ENCODE peak calls at places on chromosomes 5 and 9, in ten cellular contexts. One of them, this sample, is unnamed.

GRCh38 chr5:78287833-78288232 is 6.7 kb downstream of the AP3B1 start:
- DNase-seq in mesendoderm: peak; percentile 65
- DNase-seq in astrocyte: peak; percentile 80
- DNase-seq in IMR-90: peak; percentile 84
- DNase-seq in fibroblast of lung: peak; percentile 64
- DNase-seq in PC-3: peak; percentile 50
- DNase-seq in endothelial cell of umbilical vein: peak; percentile 34
- DNase-seq in neuronal stem cell: no peak
- DNase-seq in K562: no peak
- DNase-seq in PC-9: no peak
- DNase-seq in this sample: no peak

GRCh38 chr5:140563554-140563953 is 844 bp downstream of the APBB3 start:
- DNase-seq in mesendoderm: no peak
- DNase-seq in astrocyte: no peak
- DNase-seq in IMR-90: no peak
- DNase-seq in fibroblast of lung: no peak
- DNase-seq in PC-3: no peak
- DNase-seq in endothelial cell of umbilical vein: no peak
- DNase-seq in neuronal stem cell: no peak
- DNase-seq in K562: no peak
- DNase-seq in PC-9: no peak
- DNase-seq in this sample: no peak

GRCh38 chr5:80959768-80960442 is at the start of gene RASGRF2:
- DNase-seq in mesendoderm: peak; percentile 84
- DNase-seq in astrocyte: peak; percentile 31
- DNase-seq in IMR-90: peak; percentile 44
- DNase-seq in fibroblast of lung: peak; percentile 54
- DNase-seq in PC-3: no peak
- DNase-seq in endothelial cell of umbilical vein: peak; percentile 11
- DNase-seq in neuronal stem cell: peak; percentile 49
- DNase-seq in K562: no peak
- DNase-seq in PC-9: no peak
- DNase-seq in this sample: no peak

GRCh38 chr9:135971892-135972291 is 10.7 kb upstream of the UBAC1 start:
- DNase-seq in mesendoderm: peak; percentile 90
- DNase-seq in astrocyte: no peak
- DNase-seq in IMR-90: no peak
- DNase-seq in fibroblast of lung: no peak
- DNase-seq in PC-3: peak; percentile 84
- DNase-seq in endothelial cell of umbilical vein: no peak
- DNase-seq in neuronal stem cell: peak; percentile 82
- DNase-seq in K562: peak; percentile 78
- DNase-seq in PC-9: peak; percentile 47
- DNase-seq in this sample: peak; percentile 83

GRCh38 chr5:43074987-43075318 is 34.8 kb upstream of the ANXA2R start:
- DNase-seq in mesendoderm: no peak
- DNase-seq in astrocyte: no peak
- DNase-seq in IMR-90: no peak
- DNase-seq in fibroblast of lung: no peak
- DNase-seq in PC-3: no peak
- DNase-seq in endothelial cell of umbilical vein: no peak
- DNase-seq in neuronal stem cell: no peak
- DNase-seq in K562: no peak
- DNase-seq in PC-9: no peak
- DNase-seq in this sample: no peak

GRCh38 chr5:13613621-13614020 is 330.9 kb downstream of the DNAH5 start:
- DNase-seq in mesendoderm: no peak
- DNase-seq in astrocyte: no peak
- DNase-seq in IMR-90: no peak
- DNase-seq in fibroblast of lung: no peak
- DNase-seq in PC-3: no peak
- DNase-seq in endothelial cell of umbilical vein: no peak
- DNase-seq in neuronal stem cell: no peak
- DNase-seq in K562: no peak
- DNase-seq in PC-9: no peak
- DNase-seq in this sample: no peak

GRCh38 chr5:172839669-172840068 is 5.6 kb downstream of the ERGIC1 start:
- DNase-seq in mesendoderm: no peak
- DNase-seq in astrocyte: no peak
- DNase-seq in IMR-90: no peak
- DNase-seq in fibroblast of lung: no peak
- DNase-seq in PC-3: no peak
- DNase-seq in endothelial cell of umbilical vein: no peak
- DNase-seq in neuronal stem cell: no peak
- DNase-seq in K562: no peak
- DNase-seq in PC-9: no peak
- DNase-seq in this sample: no peak

GRCh38 chr9:33742051-33742450 is 53.3 kb upstream of the PRSS3 start:
- DNase-seq in mesendoderm: no peak
- DNase-seq in astrocyte: no peak
- DNase-seq in IMR-90: no peak
- DNase-seq in fibroblast of lung: no peak
- DNase-seq in PC-3: no peak
- DNase-seq in endothelial cell of umbilical vein: no peak
- DNase-seq in neuronal stem cell: no peak
- DNase-seq in K562: no peak
- DNase-seq in PC-9: no peak
- DNase-seq in this sample: no peak

GRCh38 chr9:131889437-131890244 is 149.8 kb upstream of the RAPGEF1 start:
- DNase-seq in mesendoderm: peak; percentile 26
- DNase-seq in astrocyte: peak; percentile 7
- DNase-seq in IMR-90: no peak
- DNase-seq in fibroblast of lung: peak; percentile 21
- DNase-seq in PC-3: no peak
- DNase-seq in endothelial cell of umbilical vein: no peak
- DNase-seq in neuronal stem cell: no peak
- DNase-seq in K562: no peak
- DNase-seq in PC-9: no peak
- DNase-seq in this sample: no peak

GRCh38 chr9:92535940-92536850 is at the start of gene ECM2:
- DNase-seq in mesendoderm: no peak
- DNase-seq in astrocyte: peak; percentile 53
- DNase-seq in IMR-90: peak; percentile 52
- DNase-seq in fibroblast of lung: peak; percentile 69
- DNase-seq in PC-3: no peak
- DNase-seq in endothelial cell of umbilical vein: peak; percentile 32
- DNase-seq in neuronal stem cell: no peak
- DNase-seq in K562: no peak
- DNase-seq in PC-9: no peak
- DNase-seq in this sample: no peak

GRCh38 chr5:107739661-107740060 is 68.9 kb upstream of the EFNA5 start:
- DNase-seq in mesendoderm: no peak
- DNase-seq in astrocyte: peak; percentile 73
- DNase-seq in IMR-90: no peak
- DNase-seq in fibroblast of lung: no peak
- DNase-seq in PC-3: peak; percentile 72
- DNase-seq in endothelial cell of umbilical vein: no peak
- DNase-seq in neuronal stem cell: no peak
- DNase-seq in K562: no peak
- DNase-seq in PC-9: peak; percentile 64
- DNase-seq in this sample: no peak

GRCh38 chr5:107744418-107745330 is 73.9 kb upstream of the EFNA5 start:
- DNase-seq in mesendoderm: peak; percentile 18
- DNase-seq in astrocyte: no peak
- DNase-seq in IMR-90: no peak
- DNase-seq in fibroblast of lung: no peak
- DNase-seq in PC-3: no peak
- DNase-seq in endothelial cell of umbilical vein: no peak
- DNase-seq in neuronal stem cell: peak; percentile 64
- DNase-seq in K562: no peak
- DNase-seq in PC-9: no peak
- DNase-seq in this sample: no peak

GRCh38 chr5:107743357-107744000 is 72.7 kb upstream of the EFNA5 start:
- DNase-seq in mesendoderm: peak; percentile 15
- DNase-seq in astrocyte: peak; percentile 52
- DNase-seq in IMR-90: peak; percentile 54
- DNase-seq in fibroblast of lung: peak; percentile 28
- DNase-seq in PC-3: peak; percentile 93
- DNase-seq in endothelial cell of umbilical vein: no peak
- DNase-seq in neuronal stem cell: no peak
- DNase-seq in K562: no peak
- DNase-seq in PC-9: peak; percentile 70
- DNase-seq in this sample: no peak
- H3K4me2 ChIP-seq in mesendoderm: no peak overlapping the region
- H3K4me2 ChIP-seq in astrocyte: peak overlapping the region; percentile 33
- H3K4me2 ChIP-seq in IMR-90: no peak overlapping the region
- H3K4me2 ChIP-seq in fibroblast of lung: no peak overlapping the region
- H3K4me2 ChIP-seq in PC-3: peak overlapping the region; percentile 34
- H3K4me2 ChIP-seq in endothelial cell of umbilical vein: no peak overlapping the region
- H3K4me2 ChIP-seq in neuronal stem cell: no peak overlapping the region
- H3K4me2 ChIP-seq in K562: no peak overlapping the region
- H3K4me2 ChIP-seq in PC-9: peak overlapping the region; percentile 20
- H3K4me2 ChIP-seq in this sample: no peak overlapping the region

DNA sequence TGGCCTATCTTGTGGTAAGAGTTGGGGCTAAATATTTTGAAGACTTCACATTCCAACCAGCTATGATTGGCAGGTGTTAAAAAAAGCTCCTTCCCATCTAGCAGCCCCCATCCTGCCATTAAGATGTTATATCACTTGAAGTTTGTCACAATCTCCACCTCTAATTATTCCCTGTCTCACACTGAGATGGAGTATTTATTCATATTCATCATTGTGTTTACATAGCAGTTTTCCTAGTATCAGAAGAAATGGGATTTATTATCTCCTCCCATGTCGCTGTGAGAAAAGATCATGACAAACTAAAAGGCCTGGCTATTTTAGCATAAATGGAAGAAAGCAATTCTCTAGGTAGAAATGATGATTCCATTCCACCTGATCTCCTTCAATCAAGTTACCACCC is 653.6 kb downstream of the GABRG2 start:
- DNase-seq in mesendoderm: no peak
- DNase-seq in astrocyte: no peak
- DNase-seq in IMR-90: no peak
- DNase-seq in fibroblast of lung: no peak
- DNase-seq in PC-3: no peak
- DNase-seq in endothelial cell of umbilical vein: no peak
- DNase-seq in neuronal stem cell: no peak
- DNase-seq in K562: no peak
- DNase-seq in PC-9: no peak
- DNase-seq in this sample: no peak
- H3K4me2 ChIP-seq in mesendoderm: no peak overlapping the region
- H3K4me2 ChIP-seq in astrocyte: no peak overlapping the region
- H3K4me2 ChIP-seq in IMR-90: no peak overlapping the region
- H3K4me2 ChIP-seq in fibroblast of lung: no peak overlapping the region
- H3K4me2 ChIP-seq in PC-3: no peak overlapping the region
- H3K4me2 ChIP-seq in endothelial cell of umbilical vein: no peak overlapping the region
- H3K4me2 ChIP-seq in neuronal stem cell: no peak overlapping the region
- H3K4me2 ChIP-seq in K562: no peak overlapping the region
- H3K4me2 ChIP-seq in PC-9: no peak overlapping the region
- H3K4me2 ChIP-seq in this sample: no peak overlapping the region

DNA sequence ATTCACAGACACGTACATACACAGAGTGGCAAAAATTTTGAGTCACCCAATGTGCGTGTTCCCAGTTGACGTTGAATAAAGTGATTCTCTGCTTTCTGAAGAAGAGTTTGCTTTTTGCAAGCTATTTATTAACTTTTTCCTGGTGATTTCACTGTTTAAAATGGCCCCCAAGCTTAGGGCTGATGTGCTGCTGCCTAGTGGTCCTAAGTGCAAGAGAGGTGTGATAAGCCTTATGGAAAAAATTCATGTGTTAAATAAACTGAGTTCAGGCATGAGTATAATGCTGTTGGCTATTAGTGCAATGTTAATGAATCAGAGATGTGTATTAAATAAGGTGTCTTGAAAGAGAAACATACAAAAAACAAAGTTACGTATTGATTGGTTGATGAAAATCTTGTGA is 16.9 kb downstream of the CSNK1G3 start:
- DNase-seq in mesendoderm: no peak
- DNase-seq in astrocyte: no peak
- DNase-seq in IMR-90: no peak
- DNase-seq in fibroblast of lung: no peak
- DNase-seq in PC-3: no peak
- DNase-seq in endothelial cell of umbilical vein: no peak
- DNase-seq in neuronal stem cell: no peak
- DNase-seq in K562: no peak
- DNase-seq in PC-9: no peak
- DNase-seq in this sample: no peak
- H3K4me2 ChIP-seq in mesendoderm: no peak overlapping the region
- H3K4me2 ChIP-seq in astrocyte: no peak overlapping the region
- H3K4me2 ChIP-seq in IMR-90: no peak overlapping the region
- H3K4me2 ChIP-seq in fibroblast of lung: no peak overlapping the region
- H3K4me2 ChIP-seq in PC-3: no peak overlapping the region
- H3K4me2 ChIP-seq in endothelial cell of umbilical vein: no peak overlapping the region
- H3K4me2 ChIP-seq in neuronal stem cell: no peak overlapping the region
- H3K4me2 ChIP-seq in K562: no peak overlapping the region
- H3K4me2 ChIP-seq in PC-9: no peak overlapping the region
- H3K4me2 ChIP-seq in this sample: no peak overlapping the region

GRCh38 chr9:123267481-123268239 is 726 bp downstream of the STRBP start:
- DNase-seq in mesendoderm: peak; percentile 16
- DNase-seq in astrocyte: no peak
- DNase-seq in IMR-90: no peak
- DNase-seq in fibroblast of lung: no peak
- DNase-seq in PC-3: no peak
- DNase-seq in endothelial cell of umbilical vein: no peak
- DNase-seq in neuronal stem cell: no peak
- DNase-seq in K562: peak; percentile 28
- DNase-seq in PC-9: no peak
- DNase-seq in this sample: no peak

GRCh38 chr9:123266655-123267421 is 1.5 kb downstream of the STRBP start:
- DNase-seq in mesendoderm: peak; percentile 11
- DNase-seq in astrocyte: no peak
- DNase-seq in IMR-90: no peak
- DNase-seq in fibroblast of lung: no peak
- DNase-seq in PC-3: no peak
- DNase-seq in endothelial cell of umbilical vein: no peak
- DNase-seq in neuronal stem cell: no peak
- DNase-seq in K562: no peak
- DNase-seq in PC-9: no peak
- DNase-seq in this sample: no peak

GRCh38 chr9:123268240-123268949 is at the start of gene STRBP:
- DNase-seq in mesendoderm: peak; percentile 90
- DNase-seq in astrocyte: peak; percentile 49
- DNase-seq in IMR-90: peak; percentile 61
- DNase-seq in fibroblast of lung: peak; percentile 68
- DNase-seq in PC-3: peak; percentile 85
- DNase-seq in endothelial cell of umbilical vein: peak; percentile 84
- DNase-seq in neuronal stem cell: peak; percentile 90
- DNase-seq in K562: peak; percentile 98
- DNase-seq in PC-9: peak; percentile 76
- DNase-seq in this sample: peak; percentile 94

GRCh38 chr9:123263227-123263626 is 5.2 kb downstream of the STRBP start:
- DNase-seq in mesendoderm: no peak
- DNase-seq in astrocyte: no peak
- DNase-seq in IMR-90: no peak
- DNase-seq in fibroblast of lung: no peak
- DNase-seq in PC-3: no peak
- DNase-seq in endothelial cell of umbilical vein: no peak
- DNase-seq in neuronal stem cell: no peak
- DNase-seq in K562: no peak
- DNase-seq in PC-9: no peak
- DNase-seq in this sample: no peak

DNA sequence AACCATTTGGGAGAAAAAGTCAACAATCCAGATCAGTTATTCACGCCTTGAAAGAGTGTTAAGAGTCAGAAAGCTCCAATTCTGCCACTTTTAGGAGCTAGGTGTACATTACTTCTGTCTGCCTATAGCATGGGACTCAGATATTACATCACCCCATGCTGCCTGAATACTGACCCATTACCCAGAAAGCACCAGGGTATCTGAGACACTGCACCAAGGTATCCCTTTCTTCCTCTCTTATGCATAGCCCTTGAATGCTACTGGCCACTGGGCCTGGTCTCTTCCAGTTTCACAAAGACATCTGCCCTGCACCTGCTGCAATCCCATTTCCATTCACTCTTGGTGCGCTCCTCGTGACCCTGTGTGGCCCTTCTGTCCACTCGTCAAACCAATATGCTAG is 2.6 kb downstream of the STRBP start:
- DNase-seq in mesendoderm: peak; percentile 13
- DNase-seq in astrocyte: no peak
- DNase-seq in IMR-90: no peak
- DNase-seq in fibroblast of lung: no peak
- DNase-seq in PC-3: no peak
- DNase-seq in endothelial cell of umbilical vein: no peak
- DNase-seq in neuronal stem cell: no peak
- DNase-seq in K562: peak; percentile 62
- DNase-seq in PC-9: no peak
- DNase-seq in this sample: peak; percentile 23
- H3K4me2 ChIP-seq in mesendoderm: no peak overlapping the region
- H3K4me2 ChIP-seq in astrocyte: no peak overlapping the region
- H3K4me2 ChIP-seq in IMR-90: no peak overlapping the region
- H3K4me2 ChIP-seq in fibroblast of lung: no peak overlapping the region
- H3K4me2 ChIP-seq in PC-3: no peak overlapping the region
- H3K4me2 ChIP-seq in endothelial cell of umbilical vein: no peak overlapping the region
- H3K4me2 ChIP-seq in neuronal stem cell: no peak overlapping the region
- H3K4me2 ChIP-seq in K562: peak overlapping the region; percentile 75
- H3K4me2 ChIP-seq in PC-9: peak overlapping the region; percentile 15
- H3K4me2 ChIP-seq in this sample: peak overlapping the region; percentile 58

This sample was measured in MM.1S.